ENCODE peak calls at places on chromosomes 6 and 20, in four cellular contexts. D is GM12878, G is H1, Y is HepG2. K is an unnamed sample.

GRCh38 chr20:53839423-53840176 is 230.8 kb downstream of the BCAS1 start:
- DNase-seq in D (peak), G (no peak), Y (no peak), K (no peak)

GRCh38 chr6:129623008-129623732 is 86.8 kb downstream of the ARHGAP18 start:
- DNase-seq in D (no peak), G (no peak), Y (no peak), K (no peak)

GRCh38 chr20:35302421-35303335 is 10.5 kb upstream of the FAM83C start:
- DNase-seq in D (no peak), G (no peak), Y (no peak), K (no peak)

GRCh38 chr6:96213768-96214167 is 198.0 kb downstream of the FUT9 start:
- DNase-seq in D (no peak), G (no peak), Y (no peak), K (no peak)

GRCh38 chr6:56724455-56724854 is 81.8 kb upstream of the DST start:
- DNase-seq in D (no peak), G (no peak), Y (no peak), K (no peak)

GRCh38 chr6:107670792-107671199 is 153.3 kb downstream of the SCML4 start:
- DNase-seq in D (peak), G (no peak), Y (no peak), K (no peak)

GRCh38 chr20:57135875-57136274 is 130.6 kb downstream of the BMP7 start:
- DNase-seq in D (no peak), G (no peak), Y (no peak), K (no peak)

GRCh38 chr6:144411506-144412165 is 126.5 kb downstream of the UTRN start:
- DNase-seq in D (no peak), G (no peak), Y (no peak), K (no peak)

GRCh38 chr6:42099340-42100028 is 42.9 kb downstream of the C6orf132 start:
- DNase-seq in D (no peak), G (no peak), Y (peak), K (no peak)

GRCh38 chr6:43972915-43973304 is 154.3 kb downstream of the MRPL14 start:
- DNase-seq in D (no peak), G (no peak), Y (no peak), K (no peak)

GRCh38 chr6:168616807-168617756 is 176.1 kb downstream of the SMOC2 start:
- DNase-seq in D (no peak), G (no peak), Y (no peak), K (no peak)

GRCh38 chr6:13194852-13195251 is 133.5 kb downstream of the TBC1D7 start:
- DNase-seq in D (no peak), G (peak), Y (peak), K (peak)

GRCh38 chr20:14896569-14896968 is 559.2 kb upstream of the FLRT3 start:
- DNase-seq in D (no peak), G (no peak), Y (no peak), K (no peak)

GRCh38 chr6:22764521-22764920 is 195.2 kb downstream of the HDGFL1 start:
- DNase-seq in D (no peak), G (no peak), Y (no peak), K (no peak)

GRCh38 chr6:78150425-78150824 is 497.6 kb downstream of the MEI4 start:
- DNase-seq in D (no peak), G (no peak), Y (no peak), K (no peak)

GRCh38 chr20:38073307-38074010 is 39.9 kb downstream of the RPRD1B start:
- DNase-seq in D (no peak), G (no peak), Y (peak), K (peak)

GRCh38 chr6:51049983-51050877 is 231.6 kb downstream of the TFAP2B start:
- DNase-seq in D (no peak), G (no peak), Y (no peak), K (no peak)

GRCh38 chr20:21971436-21971835 is 266.0 kb downstream of the PAX1 start:
- DNase-seq in D (no peak), G (no peak), Y (no peak), K (no peak)

GRCh38 chr20:20404546-20405092 is 36.7 kb downstream of the INSM1 start:
- DNase-seq in D (no peak), G (no peak), Y (no peak), K (no peak)

GRCh38 chr6:144027927-144028587 is 20.0 kb upstream of the PLAGL1 start:
- DNase-seq in D (no peak), G (no peak), Y (no peak), K (no peak)

GRCh38 chr6:14000901-14001300 is 76.1 kb downstream of the RNF182 start:
- DNase-seq in D (no peak), G (no peak), Y (no peak), K (no peak)

GRCh38 chr6:28982476-28983266 is 22.4 kb downstream of the ZNF311 start:
- DNase-seq in D (peak), G (no peak), Y (peak), K (no peak)

GRCh38 chr6:95087394-95088097 is 489.8 kb upstream of the MANEA start:
- DNase-seq in D (no peak), G (no peak), Y (peak), K (no peak)

GRCh38 chr6:154408906-154409500 is 52.4 kb upstream of the IPCEF1 start:
- DNase-seq in D (no peak), G (no peak), Y (no peak), K (no peak)

GRCh38 chr6:22954749-22955385 is 385.5 kb downstream of the HDGFL1 start:
- DNase-seq in D (no peak), G (no peak), Y (peak), K (no peak)

GRCh38 chr6:122649701-122650100 is 39.5 kb downstream of the PKIB start:
- DNase-seq in D (no peak), G (no peak), Y (peak), K (no peak)

GRCh38 chr6:92132957-92133356 is 1286.4 kb downstream of the EPHA7 start:
- DNase-seq in D (no peak), G (no peak), Y (no peak), K (no peak)

GRCh38 chr6:167056370-167056769 is 57.2 kb downstream of the CEP43 start:
- DNase-seq in D (peak), G (no peak), Y (no peak), K (no peak)

GRCh38 chr6:30770164-30770563 is 25.8 kb upstream of the IER3 start:
- DNase-seq in D (no peak), G (no peak), Y (no peak), K (no peak)

GRCh38 chr6:14280766-14281293 is 163.3 kb downstream of the CD83 start:
- DNase-seq in D (no peak), G (peak), Y (no peak), K (no peak)

GRCh38 chr6:118548136-118548535 is at the start of gene PLN:
- DNase-seq in D (no peak), G (no peak), Y (no peak), K (no peak)

GRCh38 chr6:118537579-118537978 is 10.5 kb upstream of the PLN start:
- DNase-seq in D (no peak), G (no peak), Y (no peak), K (no peak)

GRCh38 chr6:118544105-118544504 is 4.0 kb upstream of the PLN start:
- DNase-seq in D (no peak), G (no peak), Y (no peak), K (no peak)

GRCh38 chr6:118546164-118546929 is 1.7 kb upstream of the PLN start:
- DNase-seq in D (no peak), G (no peak), Y (no peak), K (no peak)

DNA sequence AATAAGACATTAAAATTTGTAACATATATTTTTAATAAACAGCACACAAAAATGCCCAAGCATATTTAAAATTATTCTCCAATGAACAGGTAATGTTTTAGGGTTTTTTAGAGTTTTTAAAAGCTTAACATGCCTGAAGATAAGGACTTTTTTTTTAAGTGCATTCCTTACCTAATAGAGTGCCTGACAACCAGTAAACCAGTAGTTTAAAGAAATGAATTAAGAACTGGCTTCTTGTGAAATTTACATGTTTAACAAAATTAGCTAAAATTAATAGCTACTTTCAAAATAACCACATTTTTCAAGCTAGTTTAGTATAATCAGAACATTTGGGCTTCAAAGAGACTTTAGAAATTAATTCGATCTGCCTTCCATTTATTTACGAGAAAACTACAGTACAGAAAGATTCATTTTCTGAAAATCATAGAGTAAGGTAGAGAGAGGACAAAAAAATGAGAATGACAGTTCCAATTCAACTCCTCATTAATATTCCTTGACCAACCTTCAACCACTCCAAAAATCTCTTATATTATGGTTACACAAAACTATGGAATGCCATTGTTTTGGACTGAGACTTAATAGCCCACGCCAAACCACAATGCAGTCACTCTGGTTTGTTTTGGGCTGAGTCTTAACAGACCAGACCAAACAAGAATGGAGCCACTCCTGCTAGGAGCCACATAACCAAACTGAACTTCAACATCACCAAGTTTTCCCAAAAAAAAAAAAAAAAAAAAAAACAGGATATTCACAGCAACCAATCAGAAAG is 5.7 kb upstream of the PLN start:
- DNase-seq in D (no peak), G (no peak), Y (no peak), K (no peak)
- TF ChIP-seq ZNF274 in D (no peak), G (no peak), Y (no peak), K (no peak)

GRCh38 chr20:10998476-10998875 is 324.7 kb upstream of the JAG1 start:
- DNase-seq in D (no peak), G (no peak), Y (no peak), K (no peak)

GRCh38 chr20:11000416-11000815 is 326.6 kb upstream of the JAG1 start:
- DNase-seq in D (no peak), G (no peak), Y (no peak), K (no peak)

GRCh38 chr20:11003341-11003740 is 329.5 kb upstream of the JAG1 start:
- DNase-seq in D (no peak), G (no peak), Y (no peak), K (no peak)

GRCh38 chr20:11001767-11002540 is 328.2 kb upstream of the JAG1 start:
- DNase-seq in D (no peak), G (peak), Y (peak), K (no peak)
- TF ChIP-seq SUZ12 in D (no peak), G (no peak), Y (no peak), K (no peak)

GRCh38 chr6:147765541-147765940 is 257.1 kb downstream of the SAMD5 start:
- DNase-seq in D (no peak), G (no peak), Y (no peak), K (no peak)

GRCh38 chr6:147770221-147770620 is 261.7 kb downstream of the SAMD5 start:
- DNase-seq in D (no peak), G (no peak), Y (no peak), K (no peak)

GRCh38 chr6:147772724-147773123 is 264.2 kb downstream of the SAMD5 start:
- DNase-seq in D (no peak), G (no peak), Y (no peak), K (no peak)

GRCh38 chr6:147769496-147770087 is 261.1 kb downstream of the SAMD5 start:
- DNase-seq in D (no peak), G (no peak), Y (no peak), K (no peak)

DNA sequence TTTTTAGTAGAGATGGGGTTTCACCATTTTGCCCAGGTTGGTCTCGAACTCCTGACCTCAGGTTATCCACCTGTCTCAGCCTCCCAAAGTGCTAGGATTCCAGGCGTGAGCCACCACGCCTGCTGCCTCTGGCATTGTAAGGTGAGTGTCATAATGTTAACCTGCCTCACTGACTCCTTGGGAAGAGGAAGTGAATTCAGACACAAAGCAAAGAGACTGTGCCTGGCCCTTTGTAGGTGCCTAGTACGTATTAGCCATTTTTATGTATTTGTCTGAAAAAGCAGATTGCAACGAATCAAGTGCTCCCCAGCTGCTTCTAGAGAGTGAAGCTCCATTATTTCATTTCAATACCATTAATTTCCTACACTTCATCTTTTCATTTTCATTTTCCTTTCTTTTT is 260.5 kb downstream of the SAMD5 start:
- DNase-seq in D (no peak), G (no peak), Y (no peak), K (no peak)
- H3K9ac ChIP-seq in D (no peak), G (no peak), Y (no peak), K (no peak)

GRCh38 chr20:8389381-8390368 is 257.6 kb downstream of the PLCB1 start:
- DNase-seq in D (no peak), G (no peak), Y (peak), K (peak)
- TF ChIP-seq ZNF274 in D (no peak), G (no peak), Y (no peak), K (no peak)

GRCh38 chr6:169618526-169619490 is 83.0 kb downstream of the WDR27 start:
- DNase-seq in D (no peak), G (no peak), Y (no peak), K (peak)

GRCh38 chr6:169619650-169620049 is 82.2 kb downstream of the WDR27 start:
- DNase-seq in D (no peak), G (no peak), Y (no peak), K (peak)

GRCh38 chr6:169622618-169623017 is 79.2 kb downstream of the WDR27 start:
- DNase-seq in D (no peak), G (no peak), Y (no peak), K (no peak)

GRCh38 chr6:169621311-169621710 is 80.5 kb downstream of the WDR27 start:
- DNase-seq in D (no peak), G (no peak), Y (no peak), K (no peak)

DNA sequence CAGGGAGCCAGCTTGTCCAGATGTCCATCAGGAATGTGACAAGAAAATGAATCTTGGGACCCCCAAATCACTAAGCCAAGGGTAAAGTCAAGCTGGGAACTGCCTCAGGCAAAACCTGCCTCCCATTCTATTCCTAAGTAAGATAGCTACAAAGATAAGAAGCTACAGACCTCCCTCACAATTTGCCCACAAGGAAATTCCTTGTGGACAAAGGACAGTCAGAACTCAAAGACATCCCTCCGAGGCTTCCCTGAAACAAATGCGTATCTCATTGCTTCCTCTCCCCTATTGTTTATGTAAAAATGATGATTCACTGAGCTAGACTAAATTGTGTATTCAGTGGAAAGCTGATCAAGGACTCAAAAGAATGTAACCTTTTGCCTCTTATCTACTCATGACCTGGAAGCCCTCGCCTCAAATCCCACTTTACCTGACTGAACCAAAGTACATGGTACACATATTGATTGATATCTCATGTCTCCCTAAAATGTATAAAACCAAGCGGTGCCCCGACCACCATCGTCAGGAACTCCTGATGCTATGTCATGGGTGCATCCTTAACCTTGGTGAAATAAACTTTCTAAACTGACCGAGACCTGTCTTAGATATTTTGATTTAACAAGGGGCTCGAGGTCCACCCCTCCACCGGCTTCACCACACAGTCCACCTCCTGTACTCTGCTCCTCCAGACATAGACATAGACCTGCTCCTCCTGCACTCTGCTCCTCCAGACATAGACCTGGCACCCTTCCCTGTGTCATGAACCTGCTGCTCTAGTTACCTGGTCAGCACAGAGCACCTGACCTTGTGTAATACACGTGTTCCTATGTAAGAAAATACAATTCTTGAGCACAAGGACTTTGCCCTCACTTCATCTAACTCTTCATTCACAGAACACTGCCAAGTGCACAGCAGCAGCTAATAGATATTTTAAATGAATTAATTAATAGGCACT is 81.4 kb downstream of the WDR27 start:
- DNase-seq in D (no peak), G (no peak), Y (peak), K (peak)
- TF ChIP-seq SUZ12 in D (no peak), G (no peak), Y (no peak), K (no peak)

DNA sequence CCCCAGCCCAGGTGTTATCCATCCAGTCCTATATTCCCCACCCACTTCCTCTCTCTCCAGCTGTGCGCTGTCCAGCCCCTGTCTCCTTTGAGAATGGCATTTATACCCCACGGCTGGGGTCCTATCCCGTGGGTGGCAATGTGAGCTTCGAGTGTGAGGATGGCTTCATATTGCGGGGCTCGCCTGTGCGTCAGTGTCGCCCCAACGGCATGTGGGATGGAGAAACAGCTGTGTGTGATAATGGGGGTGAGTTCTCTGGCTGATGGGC is 1.1 kb downstream of the C2 start:
- DNase-seq in D (no peak), G (no peak), Y (no peak), K (no peak)
- H3K9ac ChIP-seq in D (no peak), G (no peak), Y (peak), K (no peak)

GRCh38 chr20:46576774-46577395 is 26.4 kb upstream of the OCSTAMP start:
- DNase-seq in D (no peak), G (no peak), Y (no peak), K (no peak)
- TF ChIP-seq ZNF274 in D (no peak), G (no peak), Y (no peak), K (no peak)

DNA sequence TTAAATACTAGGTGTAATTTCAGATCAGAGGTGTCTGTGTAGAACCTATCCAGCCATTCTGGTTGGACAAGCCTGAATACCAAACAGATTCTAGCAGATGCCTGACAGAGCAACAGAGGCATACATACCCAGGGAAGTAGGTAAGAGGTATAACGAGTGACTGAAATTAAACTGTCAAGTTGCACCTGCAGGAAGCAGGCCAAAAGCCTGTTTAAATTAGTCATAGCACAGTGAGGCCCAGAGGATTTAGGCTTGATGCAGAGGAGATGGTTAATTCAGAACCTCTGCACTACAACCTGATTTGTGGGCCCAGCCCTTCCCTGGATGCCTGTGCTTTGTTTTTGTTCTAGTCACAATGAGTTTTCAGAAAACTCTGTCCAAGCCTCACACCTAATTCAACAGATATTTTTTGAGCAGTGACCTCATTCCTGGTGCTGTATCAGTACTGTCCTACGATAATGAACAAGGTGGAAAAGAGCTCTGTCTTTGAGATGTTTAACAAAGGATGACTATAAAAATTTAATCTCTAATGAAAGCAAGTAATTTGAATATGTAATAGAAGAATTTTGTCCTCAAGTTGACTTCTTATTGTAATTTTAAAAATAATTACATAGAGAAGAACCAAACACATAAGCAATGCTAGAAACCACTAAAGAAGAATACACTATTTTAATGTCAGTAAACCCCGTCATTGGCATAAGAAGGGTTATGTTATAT is 31.7 kb downstream of the C6orf58 start:
- DNase-seq in D (no peak), G (no peak), Y (no peak), K (no peak)
- TF ChIP-seq SUZ12 in D (no peak), G (no peak), Y (no peak), K (no peak)